ENCODE peak calls at places on chromosomes 16 and 17, in five cellular contexts. C is prostate gland, J is thyroid gland, K is adrenal gland, B is A673. N is an unnamed sample.

GRCh38 chr17:50176559-50177471 is 11.0 kb downstream of the SGCA start:
- DNase-seq in C (no peak), J (no peak), K (no peak), B (no peak), N (no peak)

GRCh38 chr16:18958621-18959578 is 24.8 kb upstream of the TMC7 start:
- DNase-seq in C (no peak), J (no peak), K (no peak), B (peak; percentile 76), N (peak; percentile 3)

GRCh38 chr17:66073384-66073783 is 118.5 kb downstream of the CEP112 start:
- DNase-seq in C (no peak), J (no peak), K (no peak), B (no peak), N (no peak)

GRCh38 chr17:67157732-67158639 is 87.0 kb downstream of the HELZ start:
- DNase-seq in C (no peak), J (no peak), K (no peak), B (peak; percentile 84), N (peak; percentile 57)

GRCh38 chr17:38925263-38925995 is at the start of gene LASP1NB:
- DNase-seq in C (no peak), J (no peak), K (no peak), B (no peak), N (peak; percentile 70)

GRCh38 chr16:57634171-57634570 is 5.7 kb downstream of the ADGRG1 start:
- DNase-seq in C (no peak), J (peak; percentile 69), K (peak; percentile 40), B (no peak), N (peak; percentile 54)

GRCh38 chr17:66551839-66552238 is 249.4 kb downstream of the PRKCA start:
- DNase-seq in C (no peak), J (no peak), K (no peak), B (no peak), N (no peak)

GRCh38 chr16:48384982-48385271 is 286 bp downstream of the SIAH1 start:
- DNase-seq in C (no peak), J (peak; percentile 44), K (no peak), B (no peak), N (no peak)

GRCh38 chr16:6018848-6019489 is 921.4 kb upstream of the EEF2KMT start:
- DNase-seq in C (no peak), J (no peak), K (no peak), B (no peak), N (no peak)

GRCh38 chr16:53282975-53283946 is 151.0 kb upstream of the RBL2 start:
- DNase-seq in C (no peak), J (no peak), K (no peak), B (peak; percentile 79), N (peak; percentile 49)

GRCh38 chr16:57316390-57317017 is 32.0 kb upstream of the PLLP start:
- DNase-seq in C (no peak), J (no peak), K (peak; percentile 49), B (no peak), N (peak; percentile 89)

GRCh38 chr16:28210979-28211505 is 723 bp downstream of the XPO6 start:
- DNase-seq in C (peak; percentile 27), J (peak; percentile 78), K (peak; percentile 87), B (peak; percentile 76), N (peak; percentile 75)

GRCh38 chr16:83312015-83312734 is 495.6 kb upstream of the HSBP1 start:
- DNase-seq in C (no peak), J (no peak), K (no peak), B (no peak), N (no peak)

GRCh38 chr17:76727745-76728456 is 1.3 kb downstream of the METTL23 start:
- DNase-seq in C (no peak), J (peak; percentile 66), K (peak; percentile 37), B (no peak), N (no peak)

GRCh38 chr16:88401604-88402246 is 19.0 kb downstream of the ZNF469 start:
- DNase-seq in C (no peak), J (no peak), K (no peak), B (no peak), N (no peak)

GRCh38 chr16:68626557-68626956 is 18.6 kb upstream of the CDH3 start:
- DNase-seq in C (no peak), J (no peak), K (no peak), B (no peak), N (no peak)

GRCh38 chr16:73778872-73779271 is 517.7 kb upstream of the PSMD7 start:
- DNase-seq in C (no peak), J (no peak), K (no peak), B (no peak), N (no peak)

DNA sequence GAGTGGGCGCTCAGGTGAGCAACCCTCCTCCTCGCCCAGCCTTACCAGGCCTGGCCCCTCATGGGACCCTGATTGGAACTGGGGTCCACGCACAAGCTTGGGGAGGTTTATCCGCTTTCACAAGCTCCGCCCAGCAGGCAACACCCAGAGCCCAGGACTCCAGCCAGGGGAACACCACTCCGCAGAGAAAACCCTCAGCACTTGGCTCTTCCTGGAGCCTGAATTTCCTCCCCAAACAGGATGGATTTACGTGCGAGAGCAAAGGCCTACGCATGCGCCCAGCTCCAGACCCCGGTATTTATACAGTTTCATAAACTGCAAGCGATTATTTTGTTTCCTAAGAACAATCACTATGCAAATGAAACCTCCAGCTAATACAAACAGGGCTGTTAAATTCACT is 22.9 kb downstream of the ZNF423 start:
- DNase-seq in C (no peak), J (peak; percentile 35), K (no peak), B (no peak), N (no peak)
- H3K4me1 ChIP-seq in C (peaks cover 6% of the 10 kb centered on the region), J (peaks cover 72% of the 10 kb centered on the region), K (peaks cover 32% of the 10 kb centered on the region), B (peaks cover 38% of the 10 kb centered on the region), N (no peaks in the 10 kb centered on the region)

GRCh38 chr16:86072328-86073102 is 173.6 kb downstream of the IRF8 start:
- DNase-seq in C (peak; percentile 53), J (peak; percentile 53), K (peak; percentile 52), B (peak; percentile 65), N (peak; percentile 86)

GRCh38 chr16:86070511-86070910 is 171.5 kb downstream of the IRF8 start:
- DNase-seq in C (no peak), J (no peak), K (no peak), B (no peak), N (no peak)

GRCh38 chr16:86071611-86072240 is 172.8 kb downstream of the IRF8 start:
- DNase-seq in C (no peak), J (no peak), K (no peak), B (no peak), N (no peak)

GRCh38 chr16:86069736-86070298 is 170.9 kb downstream of the IRF8 start:
- DNase-seq in C (no peak), J (peak; percentile 12), K (no peak), B (no peak), N (no peak)

GRCh38 chr16:86070971-86071370 is 172.0 kb downstream of the IRF8 start:
- DNase-seq in C (no peak), J (no peak), K (no peak), B (no peak), N (no peak)
- H3K4me1 ChIP-seq in C (no peaks in the 10 kb centered on the region), J (no peaks in the 10 kb centered on the region), K (no peaks in the 10 kb centered on the region), B (no peaks in the 10 kb centered on the region), N (peaks cover 17% of the 10 kb centered on the region)

GRCh38 chr17:78892062-78892456 is 10.9 kb downstream of the CEP295NL start:
- DNase-seq in C (no peak), J (no peak), K (no peak), B (no peak), N (no peak)
- H3K4me1 ChIP-seq in C (no peaks in the 10 kb centered on the region), J (peaks cover 31% of the 10 kb centered on the region), K (peaks cover 61% of the 10 kb centered on the region), B (no peaks in the 10 kb centered on the region), N (peaks cover 22% of the 10 kb centered on the region)

GRCh38 chr17:47945529-47946508 is 4.4 kb downstream of the PNPO start:
- DNase-seq in C (no peak), J (peak; percentile 82), K (peak; percentile 63), B (no peak), N (no peak)

GRCh38 chr17:47946516-47946915 is 5.1 kb downstream of the PNPO start:
- DNase-seq in C (no peak), J (no peak), K (no peak), B (no peak), N (no peak)

GRCh38 chr17:47948706-47949196 is 7.4 kb downstream of the PNPO start:
- DNase-seq in C (peak; percentile 87), J (peak; percentile 45), K (peak; percentile 87), B (no peak), N (no peak)

GRCh38 chr17:47945080-47945479 is 3.7 kb downstream of the PNPO start:
- DNase-seq in C (no peak), J (no peak), K (no peak), B (no peak), N (no peak)

DNA sequence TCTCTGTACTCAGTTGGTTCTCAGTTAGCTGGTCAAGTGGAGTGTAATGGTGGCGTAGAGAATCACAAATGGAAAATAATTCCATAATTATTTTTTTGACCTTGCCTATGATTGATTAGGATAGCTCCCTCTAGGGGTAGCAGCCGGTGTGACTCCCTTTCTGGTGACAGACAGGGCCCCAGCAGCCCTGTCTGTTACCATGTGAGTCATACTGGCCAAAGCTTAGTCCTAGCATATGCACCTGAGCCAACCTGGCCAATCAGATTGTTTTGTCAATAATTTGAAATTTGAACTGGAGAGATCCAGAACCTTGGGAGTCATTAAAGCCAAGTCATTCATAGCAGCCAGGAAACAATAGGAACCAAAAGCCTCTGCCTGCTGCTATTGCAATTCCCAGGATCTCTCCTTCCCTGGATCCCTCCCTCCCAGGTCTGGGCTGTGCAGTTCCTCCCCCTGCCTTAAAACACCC is 5.6 kb downstream of the PNPO start:
- DNase-seq in C (peak; percentile 91), J (peak; percentile 89), K (peak; percentile 87), B (peak; percentile 71), N (peak; percentile 79)
- H3K4me1 ChIP-seq in C (peaks cover 21% of the 10 kb centered on the region), J (peaks cover 69% of the 10 kb centered on the region), K (peaks cover 60% of the 10 kb centered on the region), B (peaks cover 9% of the 10 kb centered on the region), N (peaks cover 4% of the 10 kb centered on the region)

GRCh38 chr17:8158267-8159031 is 4.3 kb downstream of the VAMP2 start:
- DNase-seq in C (peak; percentile 90), J (peak; percentile 96), K (peak; percentile 95), B (peak; percentile 88), N (peak; percentile 87)
- H3K4me1 ChIP-seq in C (peaks cover 21% of the 10 kb centered on the region), J (peaks cover 54% of the 10 kb centered on the region), K (peaks cover 36% of the 10 kb centered on the region), B (peaks cover 41% of the 10 kb centered on the region), N (peaks cover 22% of the 10 kb centered on the region)

N was measured in IMR-90.